ENCODE peak calls at places on chromosomes 12 and 14, in ten cellular contexts. I, P, L, O, Y, J, U, Q, W and A are unnamed samples.

GRCh38 chr12:87848248-87848868 is 180.8 kb downstream of the C12orf50 start:
- DNase-seq in O (peak), L (no peak), I (no peak), J (no peak), U (peak), Q (no peak), P (peak), W (no peak), Y (peak), A (no peak)

GRCh38 chr12:1204581-1205121 is 213.6 kb downstream of the ERC1 start:
- DNase-seq in Q (no peak), J (no peak), W (no peak), O (no peak), L (no peak), Y (no peak), I (no peak), P (no peak), U (peak), A (no peak)

GRCh38 chr14:84750763-84751554 is 779.0 kb upstream of the FLRT2 start:
- DNase-seq in Q (no peak), W (no peak), L (no peak), P (peak), I (no peak), U (peak), Y (no peak), J (no peak), O (no peak), A (no peak)

GRCh38 chr12:6056406-6057211 is 67.9 kb downstream of the VWF start:
- DNase-seq in Q (no peak), I (no peak), W (no peak), P (no peak), Y (no peak), J (no peak), O (no peak), L (no peak), U (no peak), A (no peak)

GRCh38 chr12:29741342-29742241 is 42.1 kb downstream of the TMTC1 start:
- DNase-seq in U (peak), J (no peak), I (no peak), O (no peak), Y (no peak), W (no peak), L (no peak), Q (no peak), P (no peak), A (no peak)

GRCh38 chr12:91272456-91273063 is 89.9 kb upstream of the DCN start:
- DNase-seq in Q (no peak), W (peak), U (peak), J (no peak), P (no peak), L (peak), Y (peak), O (no peak), I (peak), A (no peak)

GRCh38 chr12:84463756-84464495 is 448.7 kb downstream of the SLC6A15 start:
- DNase-seq in P (peak), Y (peak), U (no peak), O (peak), I (no peak), Q (no peak), J (no peak), L (no peak), W (no peak), A (no peak)

GRCh38 chr12:52790427-52791270 is 5.3 kb downstream of the KRT3 start:
- DNase-seq in Q (no peak), J (no peak), U (no peak), Y (no peak), W (no peak), I (no peak), P (no peak), O (no peak), L (no peak), A (no peak)

GRCh38 chr14:104781271-104782077 is 14.1 kb downstream of the AKT1 start:
- DNase-seq in P (no peak), W (no peak), L (no peak), J (no peak), Q (no peak), Y (no peak), I (no peak), U (no peak), O (no peak), A (no peak)

GRCh38 chr12:6285063-6285477 is 25.4 kb upstream of the PLEKHG6 start:
- DNase-seq in Q (peak), W (no peak), J (peak), P (no peak), O (no peak), Y (peak), I (peak), U (peak), L (no peak), A (no peak)

GRCh38 chr14:99274346-99275221 is 2.6 kb upstream of the BCL11B start:
- DNase-seq in L (peak), Q (no peak), P (no peak), U (peak), O (peak), J (peak), I (no peak), Y (peak), W (no peak), A (no peak)

GRCh38 chr14:63563370-63564026 is 20.3 kb upstream of the PPP2R5E start:
- DNase-seq in Y (no peak), P (no peak), O (no peak), I (no peak), L (no peak), J (no peak), U (peak), Q (no peak), W (no peak), A (no peak)

GRCh38 chr12:101743242-101743641 is 4.0 kb upstream of the SYCP3 start:
- DNase-seq in Y (no peak), U (no peak), W (no peak), J (no peak), P (no peak), I (no peak), L (no peak), Q (no peak), O (no peak), A (no peak)

GRCh38 chr14:96042218-96042930 is 3.2 kb downstream of the C14orf132 start:
- DNase-seq in W (no peak), J (no peak), P (peak), O (no peak), Y (no peak), L (no peak), U (peak), Q (no peak), I (no peak), A (no peak)

GRCh38 chr12:54033106-54033979 is 493 bp downstream of the HOXC5 start:
- DNase-seq in L (no peak), I (no peak), W (no peak), P (no peak), J (no peak), O (no peak), U (no peak), Q (no peak), Y (no peak), A (no peak)

GRCh38 chr12:57983150-57983857 is 41.9 kb downstream of the ATP23 start:
- DNase-seq in I (no peak), O (peak), L (no peak), U (peak), Q (no peak), W (no peak), Y (peak), J (no peak), P (peak), A (no peak)

GRCh38 chr14:72947366-72948160 is 21.3 kb downstream of the DCAF4 start:
- DNase-seq in L (no peak), I (no peak), U (no peak), J (no peak), Q (no peak), W (no peak), Y (no peak), O (no peak), P (no peak), A (no peak)

GRCh38 chr12:70919597-70920035 is 922 bp downstream of the PTPRR start:
- DNase-seq in L (no peak), U (peak), P (no peak), I (no peak), W (no peak), Y (no peak), Q (no peak), J (no peak), O (no peak), A (no peak)

GRCh38 chr14:87873741-87874140 is 119.2 kb downstream of the GALC start:
- DNase-seq in J (no peak), O (no peak), Q (no peak), L (no peak), I (no peak), U (no peak), W (no peak), P (no peak), Y (no peak), A (no peak)

GRCh38 chr12:113582521-113583218 is 111.0 kb upstream of the LHX5 start:
- DNase-seq in U (no peak), P (no peak), W (no peak), I (no peak), Q (no peak), L (no peak), Y (no peak), O (no peak), J (no peak), A (no peak)

GRCh38 chr12:81591256-81591655 is 167.9 kb downstream of the PPFIA2 start:
- DNase-seq in Y (no peak), O (no peak), W (no peak), L (no peak), Q (no peak), U (no peak), P (no peak), J (no peak), I (no peak), A (no peak)

GRCh38 chr12:52949413-52950331 is 754 bp downstream of the KRT18 start:
- DNase-seq in I (peak), W (no peak), J (peak), Q (no peak), O (no peak), P (peak), Y (peak), U (peak), L (no peak), A (no peak)

GRCh38 chr12:52231305-52232232 is 1.5 kb upstream of the KRT7 start:
- DNase-seq in W (no peak), U (no peak), J (no peak), I (peak), Y (no peak), L (no peak), O (no peak), P (no peak), Q (no peak), A (peak)

GRCh38 chr14:73457050-73457934 is 1.1 kb downstream of the NUMB start:
- DNase-seq in U (peak), Q (no peak), L (peak), P (no peak), J (no peak), I (peak), W (no peak), Y (no peak), O (no peak), A (peak)

GRCh38 chr14:61101803-61102548 is 120.9 kb downstream of the SLC38A6 start:
- DNase-seq in J (no peak), Q (no peak), Y (no peak), O (no peak), L (no peak), W (no peak), U (peak), P (no peak), I (no peak), A (no peak)

GRCh38 chr14:100371773-100372172 is 48.6 kb downstream of the SLC25A47 start:
- DNase-seq in I (no peak), U (no peak), J (no peak), O (no peak), Q (no peak), L (no peak), W (no peak), P (no peak), Y (no peak), A (no peak)

GRCh38 chr14:38951451-38951850 is 151.6 kb downstream of the SEC23A start:
- DNase-seq in O (peak), I (no peak), U (peak), W (no peak), P (no peak), Y (peak), J (no peak), Q (no peak), L (no peak), A (no peak)

GRCh38 chr14:25904446-25904845 is 693.4 kb downstream of the NOVA1 start:
- DNase-seq in Y (no peak), P (no peak), W (no peak), J (no peak), I (no peak), L (no peak), O (no peak), U (peak), Q (no peak), A (no peak)

GRCh38 chr12:1732914-1733313 is 42.0 kb downstream of the ADIPOR2 start:
- DNase-seq in P (no peak), W (no peak), I (no peak), L (no peak), U (no peak), Y (no peak), O (no peak), J (no peak), Q (no peak), A (no peak)

DNA sequence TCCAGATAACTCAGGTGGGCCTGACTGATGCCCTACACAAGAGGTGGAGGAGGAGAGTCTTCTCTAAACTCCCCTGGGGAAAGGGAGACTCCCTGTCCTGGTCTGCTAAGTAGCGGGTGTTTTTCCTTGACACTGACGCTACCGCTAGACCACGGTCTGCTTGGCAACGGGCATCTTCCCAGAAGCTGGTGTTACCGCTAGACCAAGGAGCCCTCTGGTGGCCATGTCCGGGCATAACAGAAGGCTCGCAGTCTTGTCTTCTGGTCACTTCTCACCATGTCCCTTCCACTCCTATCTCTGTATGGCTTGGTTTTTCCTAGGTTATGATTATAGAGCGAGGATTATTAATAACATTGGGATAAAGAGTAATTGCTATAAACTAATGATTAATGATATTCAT is 965.5 kb downstream of the TMEM121 start:
- DNase-seq in U (peak), O (no peak), P (no peak), I (no peak), J (no peak), L (no peak), Y (no peak), W (no peak), Q (peak), A (no peak)
- TF ChIP-seq CTCF in U (peak), O (no peak), P (peak), I (peak), J (no peak), L (no peak), Y (peak), W (no peak), Q (no peak), A (no peak)

GRCh38 chr12:98646165-98646764 is 1.2 kb downstream of the APAF1 start:
- DNase-seq in W (no peak), P (no peak), Q (no peak), L (no peak), J (no peak), Y (no peak), U (peak), O (no peak), I (no peak), A (no peak)

GRCh38 chr12:98639526-98639925 is 5.1 kb downstream of the IKBIP start:
- DNase-seq in L (no peak), U (no peak), Y (no peak), P (no peak), O (no peak), W (no peak), J (no peak), I (no peak), Q (no peak), A (no peak)

GRCh38 chr12:98644433-98644711 is 216 bp downstream of the IKBIP start:
- DNase-seq in Y (no peak), P (no peak), L (no peak), U (no peak), O (peak), Q (peak), I (no peak), J (peak), W (no peak), A (no peak)

GRCh38 chr12:98645572-98646067 is 530 bp downstream of the APAF1 start:
- DNase-seq in J (no peak), L (no peak), Q (peak), P (no peak), U (peak), O (no peak), Y (no peak), W (no peak), I (no peak), A (no peak)

DNA sequence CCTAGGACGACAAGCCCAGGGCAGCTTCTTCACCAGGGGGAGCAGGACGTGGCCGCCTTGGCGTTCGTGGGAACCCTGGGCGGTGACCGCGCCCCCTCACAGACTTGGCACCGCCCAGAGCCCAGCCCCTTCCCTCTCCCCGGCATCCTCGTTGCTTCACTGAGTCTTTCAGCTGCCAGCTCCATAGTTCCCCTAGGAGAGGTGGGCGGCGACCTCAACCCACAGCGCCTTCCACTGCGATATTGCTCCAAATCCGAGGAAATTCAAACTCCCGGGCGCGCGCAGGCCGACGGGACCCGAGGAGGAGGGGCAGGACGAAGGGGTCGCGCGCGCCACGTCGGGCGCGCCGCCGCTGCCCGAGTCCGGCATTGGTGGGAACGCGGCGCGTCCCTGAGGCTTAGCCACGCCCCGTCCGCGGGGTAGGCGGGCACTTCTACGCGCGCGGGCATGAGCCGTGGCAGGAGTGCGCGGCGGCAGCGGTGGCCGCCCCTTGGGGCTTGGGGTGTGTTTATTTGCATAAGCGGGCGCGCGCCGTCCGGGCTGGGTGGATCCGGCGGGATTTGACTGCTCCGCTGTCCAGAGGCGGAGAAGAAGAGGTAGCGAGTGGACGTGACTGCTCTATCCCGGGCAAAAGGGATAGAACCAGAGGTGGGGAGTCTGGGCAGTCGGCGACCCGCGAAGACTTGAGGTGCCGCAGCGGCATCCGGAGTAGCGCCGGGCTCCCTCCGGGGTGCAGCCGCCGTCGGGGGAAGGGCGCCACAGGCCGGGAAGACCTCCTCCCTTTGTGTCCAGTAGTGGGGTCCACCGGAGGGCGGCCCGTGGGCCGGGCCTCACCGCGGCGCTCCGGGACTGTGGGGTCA is at the start of the genes APAF1 and IKBIP:
- DNase-seq in W (peak), Q (peak), O (peak), Y (peak), I (peak), J (peak), P (peak), L (peak), U (peak), A (peak)
- TF ChIP-seq CTCF in W (no peak), Q (no peak), O (no peak), Y (no peak), I (no peak), J (no peak), P (peak), L (no peak), U (no peak), A (no peak)

DNA sequence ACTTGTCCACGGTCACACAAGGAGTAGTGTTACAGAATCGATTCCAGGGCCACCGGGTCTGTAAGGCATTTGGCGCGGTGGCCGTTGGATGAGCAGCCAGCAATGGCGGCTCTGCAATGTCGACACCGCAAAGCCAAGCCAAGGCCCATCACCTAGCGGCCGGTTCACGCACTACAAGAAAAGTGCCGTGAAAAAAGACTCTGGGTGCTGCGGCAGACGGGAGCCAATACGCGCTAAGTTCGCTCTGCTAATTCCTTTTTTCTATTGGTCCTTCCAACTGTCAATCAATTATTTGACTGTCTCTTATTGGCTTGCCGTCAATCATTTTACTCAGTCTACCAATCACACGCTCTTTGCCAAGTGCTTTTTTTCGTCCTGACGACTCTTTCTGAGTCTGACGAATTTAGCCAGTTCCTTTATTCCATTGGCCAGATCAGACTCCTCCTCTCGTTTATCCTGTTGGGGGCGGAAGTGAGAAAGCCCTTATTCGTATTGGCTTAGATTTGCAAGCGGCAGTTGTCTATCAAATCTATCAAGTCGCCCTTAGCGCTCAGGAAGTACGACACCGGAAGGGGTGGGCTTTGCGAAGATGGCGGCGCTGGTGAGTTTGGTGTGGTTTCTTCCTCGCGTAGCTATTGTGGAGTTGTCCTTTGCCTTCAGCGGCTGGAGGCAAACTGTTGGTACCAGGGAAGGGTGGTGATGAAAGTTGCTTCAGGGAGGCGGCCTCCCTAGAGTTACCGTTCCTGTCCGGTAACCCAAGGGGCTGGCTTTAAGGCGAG is at the start of gene NGDN:
- DNase-seq in O (peak), Q (peak), W (peak), Y (peak), J (peak), U (peak), P (peak), I (peak), L (peak), A (peak)
- TF ChIP-seq CTCF in O (peak), Q (peak), W (peak), Y (peak), J (peak), U (peak), P (peak), I (peak), L (peak), A (peak)

DNA sequence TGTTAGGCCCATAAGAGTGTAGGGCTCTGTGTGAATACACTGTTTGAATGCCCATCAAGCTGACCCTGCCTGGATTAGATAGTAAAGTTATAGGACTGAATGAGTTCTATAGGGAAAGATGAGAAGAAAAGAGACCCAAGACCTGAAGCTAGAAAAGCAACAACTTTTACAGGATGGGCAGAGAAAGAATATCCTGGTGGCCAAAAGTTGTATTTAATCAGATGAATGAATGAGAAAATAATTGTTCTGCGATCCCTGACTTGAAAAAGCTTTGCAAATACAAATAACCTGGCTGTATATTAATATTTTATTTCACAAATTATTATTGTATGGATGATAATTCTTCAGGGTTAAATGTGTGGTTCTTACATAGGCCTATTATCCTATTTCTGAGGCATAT is 2.8 kb upstream of the ANO6 start:
- DNase-seq in W (no peak), I (no peak), O (no peak), Q (no peak), Y (no peak), L (no peak), U (no peak), J (no peak), P (no peak), A (no peak)
- TF ChIP-seq CTCF in W (no peak), I (no peak), O (no peak), Q (no peak), Y (no peak), L (no peak), U (no peak), J (no peak), P (no peak), A (no peak)

GRCh38 chr12:7605900-7606465 is 59.7 kb downstream of the APOBEC1 start:
- DNase-seq in J (no peak), W (no peak), I (peak), P (no peak), Y (no peak), L (no peak), O (no peak), U (no peak), Q (no peak), A (no peak)
- TF ChIP-seq CTCF in J (no peak), W (no peak), I (no peak), P (no peak), Y (no peak), L (no peak), O (no peak), U (no peak), Q (no peak), A (no peak)